ENCODE peak calls at places on chromosomes 4 and X, in nine cellular contexts. J, R, S, V, A, U, P, Z and W are unnamed samples.

GRCh38 chrX:118116308-118117068 is at the start of gene KLHL13:
- DNase-seq in J (peak; percentile 50), R (peak; percentile 57), S (no peak), V (peak; percentile 58), A (peak; percentile 75), U (peak; percentile 64), P (peak; percentile 5), Z (peak; percentile 31), W (peak; percentile 45)

GRCh38 chr4:28357985-28358384 is 1497.3 kb downstream of the STIM2 start:
- DNase-seq in J (peak; percentile 54), R (no peak), S (peak; percentile 7), V (no peak), A (peak; percentile 42), U (peak; percentile 26), P (no peak), Z (no peak), W (no peak)

GRCh38 chr4:183438458-183439113 is 5.8 kb upstream of the CDKN2AIP start:
- DNase-seq in J (no peak), R (no peak), S (peak; percentile 82), V (no peak), A (no peak), U (peak; percentile 79), P (no peak), Z (no peak), W (peak; percentile 88)

GRCh38 chrX:147945286-147945685 is 33.6 kb downstream of the FMR1 start:
- DNase-seq in J (no peak), R (no peak), S (no peak), V (no peak), A (no peak), U (no peak), P (no peak), Z (no peak), W (no peak)

GRCh38 chr4:2219233-2219760 is 22.6 kb downstream of the HAUS3 start:
- DNase-seq in J (no peak), R (no peak), S (no peak), V (no peak), A (no peak), U (no peak), P (no peak), Z (no peak), W (no peak)

GRCh38 chr4:184826315-184827266 is 823 bp upstream of the ACSL1 start:
- DNase-seq in J (peak; percentile 41), R (peak; percentile 41), S (no peak), V (no peak), A (peak; percentile 21), U (no peak), P (peak; percentile 60), Z (no peak), W (no peak)

GRCh38 chr4:154559141-154559841 is 3.5 kb upstream of the FGB start:
- DNase-seq in J (peak; percentile 80), R (no peak), S (peak; percentile 44), V (no peak), A (peak; percentile 56), U (peak; percentile 80), P (no peak), Z (no peak), W (peak; percentile 57)

GRCh38 chr4:94253036-94253435 is 45.4 kb downstream of the SMARCAD1 start:
- DNase-seq in J (peak; percentile 48), R (no peak), S (peak; percentile 6), V (no peak), A (no peak), U (no peak), P (no peak), Z (no peak), W (no peak)

GRCh38 chr4:150323551-150324325 is 245.5 kb downstream of the DCLK2 start:
- DNase-seq in J (peak; percentile 21), R (no peak), S (no peak), V (no peak), A (peak; percentile 42), U (no peak), P (no peak), Z (no peak), W (no peak)

GRCh38 chr4:183289688-183290087 is 30.4 kb downstream of the CLDN22 start:
- DNase-seq in J (peak; percentile 49), R (no peak), S (no peak), V (no peak), A (no peak), U (no peak), P (no peak), Z (no peak), W (peak; percentile 23)

GRCh38 chrX:117002981-117003380 is 540.2 kb upstream of the CT83 start:
- DNase-seq in J (no peak), R (no peak), S (no peak), V (no peak), A (no peak), U (no peak), P (no peak), Z (no peak), W (no peak)

GRCh38 chrX:137052641-137053235 is 18.9 kb upstream of the GPR101 start:
- DNase-seq in J (peak; percentile 15), R (no peak), S (no peak), V (no peak), A (peak; percentile 39), U (no peak), P (peak; percentile 12), Z (no peak), W (no peak)

GRCh38 chr4:19304028-19304427 is 947.7 kb upstream of the SLIT2 start:
- DNase-seq in J (no peak), R (no peak), S (no peak), V (no peak), A (no peak), U (no peak), P (no peak), Z (no peak), W (no peak)

GRCh38 chr4:11495291-11495690 is 66.6 kb upstream of the HS3ST1 start:
- DNase-seq in J (no peak), R (no peak), S (no peak), V (no peak), A (no peak), U (no peak), P (no peak), Z (no peak), W (no peak)

GRCh38 chrX:107712231-107713204 is 63.1 kb downstream of the TSC22D3 start:
- DNase-seq in J (no peak), R (peak; percentile 60), S (no peak), V (no peak), A (no peak), U (peak; percentile 55), P (peak; percentile 40), Z (no peak), W (no peak)

DNA sequence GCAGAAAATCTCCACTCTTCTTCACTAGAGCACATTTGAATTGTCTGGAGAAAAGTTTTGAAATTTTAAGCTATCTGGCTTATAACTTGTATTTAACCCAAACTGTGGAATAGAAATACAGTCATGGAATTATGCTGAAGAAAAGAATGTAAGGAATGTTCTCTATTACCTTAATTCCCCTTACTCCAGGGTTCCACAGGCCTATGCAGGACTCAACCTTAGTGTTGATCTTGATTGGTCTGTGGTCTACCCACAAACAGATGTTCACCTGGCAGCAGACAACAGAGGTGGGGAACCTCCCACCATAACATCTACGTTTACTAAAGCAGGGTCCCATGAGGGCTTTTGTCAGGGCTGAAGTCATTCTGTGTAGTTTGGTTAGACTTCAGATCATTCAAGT is 189.3 kb upstream of the GPRIN3 start:
- DNase-seq in J (no peak), R (no peak), S (no peak), V (no peak), A (no peak), U (no peak), P (no peak), Z (no peak), W (peak; percentile 16)
- H3K27ac ChIP-seq in J (no peak overlapping the region), R (no peak overlapping the region), S (no peak overlapping the region), V (no peak overlapping the region), A (no peak overlapping the region), U (no peak overlapping the region), P (no peak overlapping the region), Z (no peak overlapping the region), W (no peak overlapping the region)

GRCh38 chr4:111778543-111778942 is 366.7 kb upstream of the FAM241A start:
- DNase-seq in J (peak; percentile 53), R (no peak), S (peak; percentile 15), V (no peak), A (peak; percentile 31), U (no peak), P (no peak), Z (no peak), W (no peak)
- TF ChIP-seq CTCF in J (peak; percentile 77), R (no peak), S (peak; percentile 46), V (peak; percentile 18), A (peak; percentile 55), U (peak; percentile 48), P (no peak), Z (no peak), W (no peak)

DNA sequence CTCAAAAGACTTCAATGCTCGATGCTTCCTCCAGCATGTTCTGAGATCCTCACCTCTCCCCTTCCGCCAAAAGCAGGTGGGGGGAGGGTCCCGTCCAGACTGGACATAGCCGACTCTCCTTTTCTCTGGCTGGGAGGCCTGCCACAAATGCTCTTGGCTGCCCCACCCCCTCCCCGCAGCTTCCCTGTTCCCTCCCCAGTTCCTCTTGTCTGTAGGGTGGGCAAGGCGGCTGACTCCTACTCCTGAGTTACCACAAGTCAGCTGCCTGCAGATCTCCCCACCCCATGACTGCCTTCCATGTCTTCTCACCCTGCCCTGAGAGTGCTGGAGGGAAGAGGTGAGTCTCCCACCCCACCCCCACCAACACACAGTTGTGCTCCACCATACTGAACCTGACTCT is 2.8 kb downstream of the ATP6AP1 start:
- DNase-seq in J (no peak), R (no peak), S (no peak), V (peak; percentile 77), A (no peak), U (no peak), P (no peak), Z (peak; percentile 24), W (no peak)
- H3K27ac ChIP-seq in J (no peak overlapping the region), R (no peak overlapping the region), S (no peak overlapping the region), V (peak overlapping the region; percentile 47), A (no peak overlapping the region), U (no peak overlapping the region), P (no peak overlapping the region), Z (no peak overlapping the region), W (peak overlapping the region; percentile 22)

GRCh38 chrX:153632612-153632980 is 14.4 kb upstream of the DUSP9 start:
- DNase-seq in J (no peak), R (no peak), S (no peak), V (no peak), A (no peak), U (no peak), P (no peak), Z (no peak), W (no peak)

GRCh38 chrX:153633607-153634180 is 13.3 kb upstream of the DUSP9 start:
- DNase-seq in J (no peak), R (peak; percentile 10), S (no peak), V (peak; percentile 39), A (no peak), U (no peak), P (no peak), Z (no peak), W (no peak)

GRCh38 chrX:153633048-153633447 is 14.0 kb upstream of the DUSP9 start:
- DNase-seq in J (no peak), R (peak; percentile 8), S (no peak), V (no peak), A (no peak), U (no peak), P (no peak), Z (no peak), W (no peak)

GRCh38 chrX:153631931-153632611 is 14.9 kb upstream of the DUSP9 start:
- DNase-seq in J (no peak), R (no peak), S (no peak), V (no peak), A (no peak), U (no peak), P (no peak), Z (no peak), W (no peak)

DNA sequence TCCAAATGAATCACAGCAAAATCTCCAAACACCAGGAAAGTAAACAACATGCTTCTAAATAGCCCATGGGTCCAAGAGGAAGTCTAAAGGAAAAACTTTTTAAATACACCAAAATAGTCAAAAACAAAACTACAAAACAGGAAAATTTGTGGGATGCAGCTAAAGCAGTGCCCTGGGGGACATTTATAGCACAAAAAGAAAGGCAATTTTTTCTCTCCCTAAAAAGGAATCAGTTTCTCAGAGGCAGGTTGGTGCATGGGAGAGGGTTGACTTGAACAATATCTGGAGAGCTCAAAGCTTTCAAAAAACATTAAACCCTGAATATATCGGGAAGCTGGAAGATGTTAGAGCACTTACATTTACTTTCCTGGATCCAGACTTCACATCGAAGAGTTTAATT is 15.7 kb upstream of the DUSP9 start:
- DNase-seq in J (no peak), R (no peak), S (no peak), V (no peak), A (no peak), U (no peak), P (no peak), Z (no peak), W (no peak)
- TF ChIP-seq CTCF in J (no peak), R (no peak), S (no peak), V (no peak), A (no peak), U (no peak), P (no peak), Z (no peak), W (no peak)